ENCODE peak calls at places on chromosomes 13 and 19, in four cellular contexts. C, S, E and D are unnamed samples. For H3K36me3, the result is how much of the 10 kb centered on the place peaks cover.

GRCh38 chr13:42420304-42420703 is 148.4 kb downstream of the AKAP11 start:
- DNase-seq in E (no peak), S (no peak), C (no peak), D (no peak)

GRCh38 chr13:27621116-27621365 is 651 bp upstream of the POLR1D start:
- DNase-seq in S (no peak), C (no peak), E (no peak), D (no peak)

GRCh38 chr19:43634877-43635560 is 4.6 kb downstream of the CADM4 start:
- DNase-seq in E (no peak), C (peak), S (no peak), D (no peak)

GRCh38 chr13:33751151-33751550 is 66.8 kb upstream of the RFC3 start:
- DNase-seq in S (no peak), C (no peak), E (no peak), D (no peak)

GRCh38 chr13:42396501-42396900 is 124.5 kb downstream of the AKAP11 start:
- DNase-seq in S (no peak), C (no peak), E (no peak), D (peak)

GRCh38 chr13:72648513-72649065 is 78.8 kb downstream of the MZT1 start:
- DNase-seq in E (no peak), S (no peak), C (no peak), D (no peak)

GRCh38 chr19:44111910-44112463 is 1.2 kb upstream of the ZNF225 start:
- DNase-seq in S (no peak), C (peak), E (no peak), D (no peak)

GRCh38 chr13:39565036-39565949 is 37.7 kb downstream of the LHFPL6 start:
- DNase-seq in C (peak), E (no peak), S (no peak), D (peak)

GRCh38 chr13:113538689-113539058 is 45.9 kb upstream of the TFDP1 start:
- DNase-seq in E (no peak), S (no peak), C (no peak), D (no peak)

GRCh38 chr13:113539176-113539575 is 45.4 kb upstream of the TFDP1 start:
- DNase-seq in S (no peak), C (no peak), E (peak), D (no peak)

GRCh38 chr13:113540523-113540922 is 44.0 kb upstream of the TFDP1 start:
- DNase-seq in S (no peak), E (no peak), C (no peak), D (no peak)

GRCh38 chr13:113537909-113538688 is 46.5 kb upstream of the TFDP1 start:
- DNase-seq in E (no peak), S (no peak), C (no peak), D (no peak)

DNA sequence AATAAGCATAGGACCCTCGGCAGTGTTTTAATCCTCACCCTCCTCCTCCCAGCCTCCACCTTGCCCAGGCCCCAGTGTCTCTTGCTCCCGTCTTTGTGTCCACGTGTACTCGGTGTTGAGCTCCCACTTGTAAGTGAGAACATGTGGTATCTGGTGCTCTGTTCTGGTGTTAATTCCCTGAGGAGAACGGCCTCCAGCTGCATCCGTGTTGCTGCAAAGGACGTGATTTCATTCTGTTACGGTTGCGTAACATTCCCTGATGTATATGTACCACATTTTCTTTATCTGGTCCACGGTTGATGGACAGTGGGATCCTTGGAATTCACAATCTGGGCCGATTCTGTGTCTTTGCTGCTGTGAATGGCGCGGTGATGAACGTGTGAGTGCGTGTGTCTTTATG is 44.7 kb upstream of the TFDP1 start:
- DNase-seq in S (no peak), C (no peak), E (peak), D (no peak)
- H3K36me3 ChIP-seq in S (under half), C (under half), E (under half), D (under half)

GRCh38 chr19:14127929-14128509 is 8.4 kb downstream of the ASF1B start:
- DNase-seq in E (no peak), S (no peak), C (no peak), D (no peak)
- H3K4me3 ChIP-seq in E (no peak), S (no peak), C (no peak), D (no peak)

GRCh38 chr19:23263870-23264590 is 13.8 kb upstream of the ZNF724 start:
- DNase-seq in C (no peak), E (no peak), S (no peak), D (no peak)
- H3K36me3 ChIP-seq in C (half or more), E (under half), S (under half), D (under half)

DNA sequence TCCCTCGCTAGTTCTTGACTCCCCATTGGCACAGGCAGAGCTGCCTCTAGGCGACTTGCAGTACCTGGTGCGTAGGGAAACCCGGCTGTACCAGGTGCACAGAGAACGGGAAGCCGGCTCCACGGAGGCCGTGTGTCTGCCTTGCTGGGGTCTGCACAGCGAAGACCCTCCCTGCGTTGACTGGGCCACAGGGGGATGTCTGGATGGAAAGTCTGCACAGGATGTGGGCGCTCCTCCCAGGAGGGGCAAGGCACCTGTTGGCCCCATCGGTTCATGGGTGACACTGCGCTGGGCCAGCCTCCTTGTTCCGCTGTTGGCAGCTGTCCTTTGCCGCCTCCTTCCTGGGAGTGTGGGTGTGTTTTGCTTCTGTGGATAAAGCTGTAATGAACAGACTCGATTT is 138.3 kb downstream of the TEX29 start:
- DNase-seq in E (no peak), C (no peak), S (no peak), D (no peak)
- H3K4me3 ChIP-seq in E (no peak), C (no peak), S (no peak), D (no peak)

GRCh38 chr19:45828523-45828922 is 13.4 kb upstream of the RSPH6A start:
- DNase-seq in E (no peak), S (no peak), C (no peak), D (no peak)
- H3K36me3 ChIP-seq in E (under half), S (under half), C (half or more), D (half or more)

DNA sequence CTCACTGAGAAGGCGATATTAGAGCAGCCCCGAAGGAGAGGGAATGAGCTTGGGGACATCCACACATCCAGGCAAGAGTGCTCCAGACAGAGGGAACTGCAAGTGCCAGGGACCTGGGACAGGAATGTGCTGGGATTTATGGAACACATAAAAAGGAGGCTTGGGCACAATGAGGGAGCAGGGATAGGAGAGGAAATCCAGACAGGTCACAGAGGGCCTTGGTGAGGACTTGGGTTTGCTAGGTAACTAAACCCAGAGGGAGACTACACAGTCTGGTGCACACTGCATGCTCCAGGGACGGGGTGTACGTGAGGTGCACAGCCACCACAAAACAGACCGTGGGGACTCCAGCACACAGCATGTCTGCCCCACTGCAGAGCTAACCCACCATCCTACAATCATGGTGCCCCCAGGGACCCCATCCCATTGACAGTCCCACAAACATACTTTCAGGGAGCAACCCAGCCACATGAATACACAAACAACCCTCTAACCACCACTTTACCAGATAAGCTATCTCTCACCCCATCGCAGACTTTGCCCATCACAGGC is 5.6 kb upstream of the ZFP36 start:
- DNase-seq in S (peak), E (no peak), C (no peak), D (no peak)
- H3K4me3 ChIP-seq in S (no peak), E (no peak), C (peak), D (no peak)

GRCh38 chr19:49109051-49109450 is 5.1 kb upstream of the LIN7B start:
- DNase-seq in S (no peak), E (no peak), C (no peak), D (no peak)

GRCh38 chr19:49107625-49108459 is 6.3 kb upstream of the LIN7B start:
- DNase-seq in E (no peak), C (no peak), S (no peak), D (no peak)

GRCh38 chr19:49104229-49104864 is 9.8 kb upstream of the LIN7B start:
- DNase-seq in S (no peak), E (no peak), C (no peak), D (no peak)

GRCh38 chr19:49109569-49110233 is 4.5 kb upstream of the LIN7B start:
- DNase-seq in S (no peak), E (no peak), C (no peak), D (no peak)

DNA sequence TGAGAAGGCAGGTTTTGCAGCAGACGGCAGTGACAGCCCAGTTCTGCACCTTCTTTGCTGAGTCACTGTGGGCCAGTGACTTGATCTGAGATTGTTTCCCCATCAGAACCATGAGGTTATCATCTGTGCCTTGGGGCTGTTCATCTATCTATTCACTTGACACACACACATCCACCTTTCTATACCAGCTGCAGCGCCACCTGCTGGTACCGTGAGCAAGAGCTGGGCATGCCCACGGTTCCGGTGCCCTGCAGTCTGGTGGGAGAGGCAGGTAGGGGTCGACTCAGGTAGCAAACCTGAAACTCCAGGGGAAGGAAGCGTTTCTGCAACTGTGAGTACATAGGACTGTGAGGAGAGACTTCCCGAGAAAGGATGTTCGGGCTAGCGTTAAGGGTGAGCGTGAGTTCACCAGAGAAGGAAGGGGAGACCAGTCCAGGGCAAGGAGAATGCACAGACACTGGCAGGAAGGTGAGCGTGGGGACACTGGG is 7.5 kb upstream of the LIN7B start:
- DNase-seq in S (peak), E (peak), C (peak), D (peak)
- H3K36me3 ChIP-seq in S (half or more), E (under half), C (half or more), D (half or more)

GRCh38 chr13:52994865-52995264 is 33.7 kb upstream of the OLFM4 start:
- DNase-seq in E (no peak), C (no peak), S (no peak), D (no peak)
- H3K4me3 ChIP-seq in E (no peak), C (no peak), S (no peak), D (no peak)

GRCh38 chr19:5966215-5966614 is 11.7 kb downstream of the RANBP3 start:
- DNase-seq in S (no peak), C (no peak), E (no peak), D (no peak)

GRCh38 chr19:5966941-5967340 is 11.0 kb downstream of the RANBP3 start:
- DNase-seq in E (no peak), C (no peak), S (no peak), D (no peak)

GRCh38 chr19:5968431-5969373 is 9.2 kb downstream of the RANBP3 start:
- DNase-seq in C (peak), S (peak), E (no peak), D (no peak)

GRCh38 chr19:5967994-5968430 is 9.9 kb downstream of the RANBP3 start:
- DNase-seq in S (peak), C (peak), E (no peak), D (peak)

GRCh38 chr19:5967571-5967970 is 10.4 kb downstream of the RANBP3 start:
- DNase-seq in E (no peak), S (no peak), C (no peak), D (no peak)
- H3K36me3 ChIP-seq in E (under half), S (under half), C (under half), D (under half)